ENCODE peak calls at places on chromosome 22, in seven cellular contexts. H, G, Z, E, P, J and W are unnamed samples.

GRCh38 chr22:43159484-43160178 is 8.3 kb downstream of the TSPO start:
- DNase-seq in P (no peak), J (no peak), G (no peak), Z (peak), E (no peak), H (no peak), W (no peak)

GRCh38 chr22:39144101-39144815 is 8.2 kb downstream of the CBX7 start:
- DNase-seq in P (no peak), H (peak), E (peak), J (peak), Z (no peak), G (peak), W (peak)

GRCh38 chr22:20577549-20577975 is 70.2 kb downstream of the MED15 start:
- DNase-seq in J (no peak), P (no peak), Z (no peak), E (peak), G (no peak), H (no peak), W (no peak)

GRCh38 chr22:35021166-35021565 is 44.8 kb upstream of the ISX start:
- DNase-seq in E (no peak), P (peak), J (no peak), Z (no peak), H (no peak), G (no peak), W (no peak)

GRCh38 chr22:24433868-24434471 is 6.6 kb downstream of the ADORA2A start:
- DNase-seq in H (no peak), J (peak), E (peak), Z (no peak), P (no peak), G (peak), W (peak)

GRCh38 chr22:24554316-24555159 is at the start of gene GUCD1:
- DNase-seq in G (peak), H (no peak), J (peak), Z (no peak), E (peak), P (no peak), W (peak)

GRCh38 chr22:47328550-47329243 is 566.2 kb downstream of the TBC1D22A start:
- DNase-seq in E (peak), J (no peak), G (peak), Z (no peak), P (no peak), H (no peak), W (no peak)

GRCh38 chr22:41780714-41781507 is 19.6 kb upstream of the CCDC134 start:
- DNase-seq in H (peak), G (peak), Z (no peak), P (no peak), J (peak), E (peak), W (peak)

GRCh38 chr22:44448271-44448780 is 49.7 kb downstream of the RTL6 start:
- DNase-seq in H (peak), P (no peak), G (peak), J (no peak), Z (no peak), E (peak), W (no peak)

GRCh38 chr22:28829358-28830181 is 29.2 kb upstream of the XBP1 start:
- DNase-seq in E (peak), J (peak), G (peak), H (peak), P (peak), Z (peak), W (peak)

GRCh38 chr22:23744001-23744400 is 6.9 kb downstream of the ZNF70 start:
- DNase-seq in J (no peak), P (no peak), G (no peak), Z (no peak), E (no peak), H (no peak), W (no peak)

GRCh38 chr22:27786253-27786898 is 15.2 kb downstream of the MN1 start:
- DNase-seq in E (no peak), P (no peak), J (no peak), G (no peak), Z (no peak), H (no peak), W (no peak)

GRCh38 chr22:35783943-35784614 is 66.4 kb downstream of the APOL5 start:
- DNase-seq in G (no peak), P (no peak), E (peak), Z (no peak), H (no peak), J (no peak), W (no peak)

GRCh38 chr22:44288951-44289350 is 23.8 kb downstream of the SHISAL1 start:
- DNase-seq in J (no peak), Z (no peak), G (no peak), P (no peak), E (no peak), H (no peak), W (no peak)

GRCh38 chr22:17436981-17437410 is 67.7 kb downstream of the CECR2 start:
- DNase-seq in G (no peak), J (no peak), Z (no peak), H (no peak), P (no peak), E (no peak), W (no peak)

GRCh38 chr22:17483670-17484372 is 79.5 kb upstream of the SLC25A18 start:
- DNase-seq in Z (no peak), J (no peak), H (no peak), E (no peak), G (no peak), P (no peak), W (no peak)

GRCh38 chr22:21823740-21824438 is 43.6 kb downstream of the MAPK1 start:
- DNase-seq in H (no peak), J (no peak), Z (no peak), G (peak), P (no peak), E (peak), W (no peak)

GRCh38 chr22:24580276-24580675 is 12.6 kb downstream of the LRRC75B start:
- DNase-seq in J (no peak), Z (no peak), E (peak), P (no peak), G (no peak), H (no peak), W (no peak)

GRCh38 chr22:32389685-32390084 is 22.4 kb downstream of the RTCB start:
- DNase-seq in J (no peak), E (peak), G (peak), Z (peak), P (peak), H (no peak), W (no peak)

GRCh38 chr22:35124674-35125219 is 58.8 kb downstream of the ISX start:
- DNase-seq in P (no peak), H (no peak), Z (no peak), J (no peak), G (no peak), E (no peak), W (no peak)

GRCh38 chr22:49810363-49811013 is 17.2 kb downstream of the BRD1 start:
- DNase-seq in G (no peak), Z (no peak), E (no peak), H (no peak), P (no peak), J (no peak), W (no peak)

GRCh38 chr22:24703101-24703500 is 71.4 kb downstream of the PIWIL3 start:
- DNase-seq in E (peak), Z (no peak), G (peak), P (no peak), J (no peak), H (peak), W (no peak)

GRCh38 chr22:35638408-35638807 is 9.8 kb upstream of the APOL6 start:
- DNase-seq in P (no peak), J (no peak), G (peak), H (peak), E (peak), Z (no peak), W (no peak)

GRCh38 chr22:32202539-32203180 is 2.2 kb downstream of the RFPL2 start:
- DNase-seq in Z (peak), E (peak), P (peak), G (no peak), H (peak), J (peak), W (no peak)

GRCh38 chr22:31926969-31927368 is 17.4 kb upstream of the YWHAH start:
- DNase-seq in E (no peak), J (no peak), P (no peak), Z (no peak), H (no peak), G (no peak), W (peak)

GRCh38 chr22:47090591-47091240 is 328.3 kb downstream of the TBC1D22A start:
- DNase-seq in J (no peak), Z (no peak), E (peak), H (no peak), G (peak), P (no peak), W (no peak)

GRCh38 chr22:39617342-39617741 is 46.8 kb downstream of the CACNA1I start:
- DNase-seq in G (no peak), P (no peak), J (peak), Z (no peak), H (no peak), E (no peak), W (no peak)

GRCh38 chr22:22047266-22047665 is 64.7 kb upstream of the TOP3B start:
- DNase-seq in Z (no peak), G (no peak), E (no peak), J (no peak), P (no peak), H (no peak), W (no peak)

GRCh38 chr22:24128631-24129601 is 52.4 kb upstream of the SUSD2 start:
- DNase-seq in H (no peak), Z (no peak), J (no peak), E (no peak), G (peak), P (no peak), W (no peak)

GRCh38 chr22:31259798-31260473 is 32.4 kb downstream of the PIK3IP1 start:
- DNase-seq in H (no peak), J (no peak), G (no peak), E (no peak), Z (no peak), P (no peak), W (no peak)

GRCh38 chr22:42949159-42949558 is 65.8 kb downstream of the PACSIN2 start:
- DNase-seq in P (no peak), G (peak), Z (no peak), H (peak), J (no peak), E (peak), W (no peak)

GRCh38 chr22:20622650-20623339 is 115.4 kb downstream of the MED15 start:
- DNase-seq in J (no peak), E (no peak), Z (no peak), G (no peak), H (no peak), P (no peak), W (no peak)

GRCh38 chr22:40803292-40803691 is 15.9 kb downstream of the SLC25A17 start:
- DNase-seq in P (no peak), Z (no peak), H (no peak), E (no peak), G (no peak), J (no peak), W (no peak)

GRCh38 chr22:46446799-46447198 is 90.6 kb downstream of the CELSR1 start:
- DNase-seq in Z (no peak), G (no peak), P (no peak), J (no peak), E (peak), H (no peak), W (no peak)

GRCh38 chr22:38858492-38858891 is 13.5 kb downstream of the CBX6 start:
- DNase-seq in G (no peak), J (no peak), H (no peak), E (no peak), P (no peak), Z (no peak), W (no peak)

GRCh38 chr22:44931077-44931540 is 78.7 kb downstream of the PHF21B start:
- DNase-seq in H (peak), J (no peak), E (peak), P (no peak), Z (no peak), G (peak), W (no peak)

GRCh38 chr22:32340437-32340836 is 17.2 kb upstream of the RFPL3 start:
- DNase-seq in H (no peak), E (no peak), Z (no peak), P (no peak), J (no peak), G (no peak), W (no peak)

GRCh38 chr22:31681625-31682345 is 19.8 kb upstream of the PISD start:
- DNase-seq in P (no peak), E (peak), Z (no peak), G (peak), J (no peak), H (no peak), W (no peak)

GRCh38 chr22:20586403-20586745 is 79.0 kb downstream of the MED15 start:
- DNase-seq in P (no peak), G (no peak), H (no peak), Z (no peak), E (no peak), J (no peak), W (no peak)

GRCh38 chr22:37471721-37472417 is 14.3 kb downstream of the MFNG start:
- DNase-seq in J (no peak), P (no peak), H (no peak), G (no peak), Z (no peak), E (no peak), W (no peak)

GRCh38 chr22:37474447-37475090 is 11.6 kb downstream of the MFNG start:
- DNase-seq in Z (no peak), H (no peak), G (no peak), E (no peak), J (no peak), P (no peak), W (no peak)

GRCh38 chr22:37470087-37470445 is 16.1 kb downstream of the MFNG start:
- DNase-seq in Z (no peak), J (no peak), H (no peak), E (no peak), G (no peak), P (no peak), W (no peak)

GRCh38 chr22:37473437-37473946 is 12.7 kb downstream of the MFNG start:
- DNase-seq in E (no peak), P (no peak), J (no peak), H (no peak), G (no peak), Z (no peak), W (no peak)

DNA sequence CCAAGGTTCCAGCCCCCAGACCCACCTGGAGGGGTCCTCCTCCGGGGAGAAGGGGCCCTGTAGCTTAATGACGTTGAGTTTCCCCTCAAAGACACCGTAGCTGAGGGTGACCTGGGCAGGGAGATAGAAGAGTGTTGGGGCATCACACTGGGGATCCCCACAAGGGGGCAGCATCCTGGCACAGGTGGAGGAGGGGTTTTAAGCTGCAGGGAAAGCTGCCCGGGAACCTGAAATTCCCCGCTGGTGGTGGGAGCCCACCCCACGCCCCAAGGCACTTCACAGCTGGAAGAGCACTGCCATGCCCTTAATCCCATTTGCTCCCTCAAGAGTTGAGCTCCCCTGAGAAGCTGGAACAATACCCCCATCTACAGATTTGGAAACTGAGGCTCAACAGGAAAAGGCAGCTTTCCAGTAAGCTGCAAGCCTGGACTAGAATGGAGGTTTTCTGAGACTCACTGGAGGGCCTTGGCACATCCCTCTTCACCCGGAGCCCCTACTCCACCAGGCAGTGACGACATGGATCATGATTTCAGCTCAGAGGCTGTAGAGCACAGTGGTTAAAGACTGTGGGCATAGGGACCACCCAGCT is 13.7 kb downstream of the MFNG start:
- DNase-seq in J (peak), P (peak), E (peak), H (no peak), G (peak), Z (peak), W (no peak)
- TF ChIP-seq CTCF in J (peak), P (peak), E (peak), H (peak), G (peak), Z (peak), W (peak)

GRCh38 chr22:36988075-36988474 is 31.2 kb downstream of the TST start:
- DNase-seq in G (no peak), H (no peak), J (no peak), E (no peak), P (no peak), Z (no peak), W (no peak)

GRCh38 chr22:36991220-36991619 is 28.0 kb downstream of the TST start:
- DNase-seq in J (no peak), G (no peak), E (peak), H (no peak), Z (no peak), P (no peak), W (no peak)

GRCh38 chr22:36985490-36985889 is 33.8 kb downstream of the TST start:
- DNase-seq in P (no peak), G (no peak), E (no peak), Z (no peak), J (no peak), H (no peak), W (no peak)

GRCh38 chr22:36982136-36982535 is 37.1 kb downstream of the TST start:
- DNase-seq in H (no peak), P (no peak), J (no peak), Z (no peak), E (no peak), G (no peak), W (no peak)

GRCh38 chr22:36986242-36986821 is 32.9 kb downstream of the TST start:
- DNase-seq in E (peak), Z (peak), H (no peak), P (peak), J (no peak), G (no peak), W (no peak)
- TF ChIP-seq CTCF in E (peak), Z (peak), H (peak), P (peak), J (peak), G (peak), W (peak)

GRCh38 chr22:25880524-25880923 is 138.5 kb downstream of the MYO18B start:
- DNase-seq in P (no peak), H (no peak), Z (no peak), G (no peak), E (no peak), J (no peak), W (peak)
- TF ChIP-seq CTCF in P (no peak), H (no peak), Z (no peak), G (no peak), E (no peak), J (peak), W (no peak)

DNA sequence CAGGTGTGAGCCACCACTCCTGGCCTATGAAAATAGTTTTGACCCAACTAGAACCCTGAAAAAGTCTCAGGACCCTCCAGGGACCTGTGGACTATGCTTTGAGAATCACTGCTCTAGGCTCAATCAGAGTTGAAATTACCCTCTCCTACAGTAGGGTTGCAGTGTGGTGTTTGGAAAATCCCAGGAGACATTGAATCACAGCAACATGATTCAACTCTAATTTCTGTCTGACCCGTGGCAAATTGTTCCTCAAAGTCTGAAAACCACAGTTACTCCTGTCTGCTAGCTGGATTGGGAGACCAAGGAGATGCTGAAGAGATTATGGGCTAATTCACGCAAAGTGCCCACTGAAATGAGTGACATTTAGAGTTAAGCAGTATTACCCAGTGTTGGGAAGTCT is 5.4 kb upstream of the MTMR3 start:
- DNase-seq in H (no peak), Z (no peak), P (no peak), E (peak), G (no peak), J (no peak), W (no peak)
- TF ChIP-seq CTCF in H (no peak), Z (no peak), P (no peak), E (no peak), G (no peak), J (no peak), W (no peak)

GRCh38 chr22:37033605-37034430 is 14.3 kb downstream of the MPST start:
- DNase-seq in Z (no peak), P (peak), J (no peak), G (no peak), E (no peak), H (no peak), W (no peak)

GRCh38 chr22:37032134-37032534 is 12.6 kb downstream of the MPST start:
- DNase-seq in G (no peak), Z (no peak), H (no peak), E (no peak), P (no peak), J (no peak), W (no peak)

GRCh38 chr22:37028692-37029674 is 9.4 kb downstream of the MPST start:
- DNase-seq in Z (no peak), H (no peak), E (no peak), J (no peak), G (no peak), P (no peak), W (no peak)

GRCh38 chr22:37032535-37033460 is 13.3 kb downstream of the MPST start:
- DNase-seq in J (no peak), E (peak), H (no peak), P (peak), Z (no peak), G (no peak), W (no peak)

DNA sequence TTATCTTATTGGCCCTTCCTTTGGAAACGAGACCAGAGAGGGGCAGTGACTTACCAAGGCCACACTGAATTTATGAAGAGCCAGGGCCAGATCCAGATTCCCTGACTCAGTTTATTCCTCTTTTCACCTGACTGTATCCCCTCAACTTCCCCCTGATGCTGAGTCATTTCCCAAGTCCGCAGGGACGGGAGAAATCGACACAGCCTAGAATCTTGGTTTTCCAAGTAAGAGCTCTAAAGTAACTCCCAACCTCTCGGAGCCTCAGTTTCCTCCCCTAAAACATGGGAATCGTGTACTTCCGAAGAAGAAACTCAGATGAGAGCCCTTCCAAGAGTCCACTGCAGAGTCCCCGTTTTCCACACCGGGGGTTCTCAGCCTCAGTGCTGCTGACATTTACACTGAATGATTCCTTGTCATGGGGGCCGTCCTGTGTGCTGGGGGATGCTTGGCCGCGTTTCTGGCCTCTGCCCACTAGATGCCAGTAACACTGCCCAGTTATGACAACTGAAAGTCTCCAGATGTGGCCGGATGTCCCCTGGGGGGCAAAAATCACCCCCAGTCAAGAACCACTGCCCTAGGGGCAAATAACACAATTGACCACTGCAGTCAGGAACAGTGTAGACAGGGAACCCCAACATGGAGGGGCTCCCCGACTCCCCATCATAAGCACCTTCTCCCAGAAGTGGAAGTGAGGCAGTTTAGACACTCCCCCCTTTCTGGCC is 11.2 kb downstream of the MPST start:
- DNase-seq in H (no peak), J (no peak), P (no peak), E (no peak), Z (no peak), G (no peak), W (no peak)
- TF ChIP-seq CTCF in H (no peak), J (no peak), P (no peak), E (no peak), Z (no peak), G (no peak), W (no peak)

GRCh38 chr22:19432092-19432844 is at the start of gene MRPL40:
- DNase-seq in J (peak), G (peak), Z (peak), E (peak), H (peak), P (peak), W (peak)

GRCh38 chr22:19429950-19430889 is 1.3 kb downstream of the HIRA start:
- DNase-seq in G (peak), E (peak), Z (no peak), J (peak), P (no peak), H (no peak), W (peak)

GRCh38 chr22:19434829-19435580 is 2.7 kb downstream of the MRPL40 start:
- DNase-seq in Z (no peak), P (no peak), J (no peak), E (no peak), G (no peak), H (no peak), W (no peak)

GRCh38 chr22:19431641-19432091 is at the start of gene HIRA:
- DNase-seq in E (peak), G (peak), P (peak), J (peak), Z (peak), H (peak), W (peak)

GRCh38 chr22:19430890-19431541 is 517 bp downstream of the HIRA start:
- DNase-seq in J (peak), Z (peak), E (peak), G (peak), P (peak), H (peak), W (peak)
- TF ChIP-seq CTCF in J (no peak), Z (no peak), E (peak), G (no peak), P (no peak), H (no peak), W (no peak)